ENCODE peak calls at places on chromosome 19, in five cellular contexts. One of them, this sample, is unnamed.

GRCh38 chr19:16444273-16444597 is 27.5 kb downstream of the EPS15L1 start:
- DNase-seq in NCI-H345: no peak
- DNase-seq in SK-N-SH: no peak
- DNase-seq in neural crest cell: no peak
- DNase-seq in cardiac fibroblast: no peak
- DNase-seq in this sample: no peak

GRCh38 chr19:33673258-33673875 is 51.6 kb downstream of the CHST8 start:
- DNase-seq in cardiac fibroblast: no peak
- DNase-seq in neural crest cell: no peak
- DNase-seq in SK-N-SH: no peak
- DNase-seq in NCI-H345: no peak
- DNase-seq in this sample: no peak

GRCh38 chr19:10761443-10762242 is 43.8 kb downstream of the DNM2 start:
- DNase-seq in neural crest cell: no peak
- DNase-seq in cardiac fibroblast: no peak
- DNase-seq in SK-N-SH: no peak
- DNase-seq in NCI-H345: no peak
- DNase-seq in this sample: no peak

GRCh38 chr19:39390460-39390758 is 497 bp downstream of the PAF1 start:
- DNase-seq in SK-N-SH: no peak
- DNase-seq in neural crest cell: no peak
- DNase-seq in cardiac fibroblast: no peak
- DNase-seq in NCI-H345: no peak
- DNase-seq in this sample: peak; percentile 78

GRCh38 chr19:51480590-51480989 is 2.3 kb downstream of the CEACAM18 start:
- DNase-seq in neural crest cell: peak; percentile 50
- DNase-seq in cardiac fibroblast: peak; percentile 19
- DNase-seq in SK-N-SH: no peak
- DNase-seq in NCI-H345: no peak
- DNase-seq in this sample: no peak

GRCh38 chr19:39568604-39569003 is 28.6 kb upstream of the EID2 start:
- DNase-seq in SK-N-SH: no peak
- DNase-seq in cardiac fibroblast: no peak
- DNase-seq in NCI-H345: no peak
- DNase-seq in neural crest cell: no peak
- DNase-seq in this sample: peak; percentile 22

GRCh38 chr19:1852294-1852646 is 4.0 kb upstream of the REXO1 start:
- DNase-seq in cardiac fibroblast: no peak
- DNase-seq in SK-N-SH: no peak
- DNase-seq in neural crest cell: no peak
- DNase-seq in NCI-H345: no peak
- DNase-seq in this sample: no peak

GRCh38 chr19:20503536-20503935 is 62.0 kb downstream of the ZNF737 start:
- DNase-seq in SK-N-SH: no peak
- DNase-seq in cardiac fibroblast: peak; percentile 19
- DNase-seq in neural crest cell: no peak
- DNase-seq in NCI-H345: no peak
- DNase-seq in this sample: peak; percentile 72

GRCh38 chr19:28500982-28501633 is 711.8 kb downstream of the UQCRFS1 start:
- DNase-seq in SK-N-SH: no peak
- DNase-seq in cardiac fibroblast: no peak
- DNase-seq in neural crest cell: no peak
- DNase-seq in NCI-H345: no peak
- DNase-seq in this sample: no peak

GRCh38 chr19:13906525-13906904 is 514 bp downstream of the CC2D1A start:
- DNase-seq in NCI-H345: peak; percentile 15
- DNase-seq in SK-N-SH: peak; percentile 56
- DNase-seq in neural crest cell: no peak
- DNase-seq in cardiac fibroblast: no peak
- DNase-seq in this sample: peak; percentile 48

GRCh38 chr19:51000981-51001380 is 423 bp downstream of the KLK8 start:
- DNase-seq in SK-N-SH: no peak
- DNase-seq in neural crest cell: no peak
- DNase-seq in NCI-H345: no peak
- DNase-seq in cardiac fibroblast: no peak
- DNase-seq in this sample: no peak

GRCh38 chr19:23263870-23264590 is 13.8 kb upstream of the ZNF724 start:
- DNase-seq in SK-N-SH: no peak
- DNase-seq in neural crest cell: no peak
- DNase-seq in cardiac fibroblast: no peak
- DNase-seq in NCI-H345: no peak
- DNase-seq in this sample: peak; percentile 67

GRCh38 chr19:51572908-51573307 is 1.8 kb downstream of the ZNF175 start:
- DNase-seq in cardiac fibroblast: peak; percentile 11
- DNase-seq in NCI-H345: no peak
- DNase-seq in neural crest cell: no peak
- DNase-seq in SK-N-SH: no peak
- DNase-seq in this sample: peak; percentile 22

GRCh38 chr19:51809787-51810186 is 14.8 kb downstream of the FPR3 start:
- DNase-seq in cardiac fibroblast: peak; percentile 85
- DNase-seq in SK-N-SH: no peak
- DNase-seq in neural crest cell: no peak
- DNase-seq in NCI-H345: no peak
- DNase-seq in this sample: no peak

GRCh38 chr19:35045667-35046300 is 4.3 kb downstream of the HPN start:
- DNase-seq in SK-N-SH: peak; percentile 51
- DNase-seq in cardiac fibroblast: peak; percentile 51
- DNase-seq in neural crest cell: no peak
- DNase-seq in NCI-H345: no peak
- DNase-seq in this sample: peak; percentile 39

GRCh38 chr19:33740811-33741396 is 55.8 kb upstream of the KCTD15 start:
- DNase-seq in NCI-H345: no peak
- DNase-seq in SK-N-SH: no peak
- DNase-seq in neural crest cell: peak; percentile 70
- DNase-seq in cardiac fibroblast: peak; percentile 34
- DNase-seq in this sample: peak; percentile 20

GRCh38 chr19:32339988-32340874 is 5.2 kb upstream of the ZNF507 start:
- DNase-seq in NCI-H345: peak; percentile 47
- DNase-seq in neural crest cell: peak; percentile 58
- DNase-seq in SK-N-SH: peak; percentile 74
- DNase-seq in cardiac fibroblast: peak; percentile 64
- DNase-seq in this sample: peak; percentile 50